ENCODE peak calls at places on chromosomes 5 and 9, in seven cellular contexts. One of them, this sample, is unnamed. For H3K36me3, the result is how much of the 10 kb centered on the place peaks cover.

GRCh38 chr5:159132429-159133040 is 32.8 kb upstream of the EBF1 start:
- DNase-seq in heart right ventricle: no peak
- DNase-seq in cardiac muscle cell: no peak
- DNase-seq in right lobe of liver: no peak
- DNase-seq in WERI-Rb-1: no peak
- DNase-seq in heart left ventricle: no peak
- DNase-seq in left ventricle myocardium inferior: no peak
- DNase-seq in this sample: no peak

GRCh38 chr9:97397220-97397619 is 14.7 kb upstream of the TDRD7 start:
- DNase-seq in heart right ventricle: no peak
- DNase-seq in right lobe of liver: no peak
- DNase-seq in cardiac muscle cell: no peak
- DNase-seq in heart left ventricle: no peak
- DNase-seq in left ventricle myocardium inferior: no peak
- DNase-seq in WERI-Rb-1: no peak
- DNase-seq in this sample: no peak

GRCh38 chr5:85049020-85049419 is 664.3 kb upstream of the EDIL3 start:
- DNase-seq in heart right ventricle: no peak
- DNase-seq in left ventricle myocardium inferior: no peak
- DNase-seq in cardiac muscle cell: peak
- DNase-seq in WERI-Rb-1: peak
- DNase-seq in right lobe of liver: no peak
- DNase-seq in heart left ventricle: no peak
- DNase-seq in this sample: peak

GRCh38 chr5:40631236-40631635 is 48.5 kb upstream of the PTGER4 start:
- DNase-seq in heart left ventricle: no peak
- DNase-seq in right lobe of liver: no peak
- DNase-seq in heart right ventricle: no peak
- DNase-seq in WERI-Rb-1: no peak
- DNase-seq in left ventricle myocardium inferior: no peak
- DNase-seq in cardiac muscle cell: no peak
- DNase-seq in this sample: no peak

GRCh38 chr5:138370537-138370936 is 18.1 kb downstream of the KDM3B start:
- DNase-seq in cardiac muscle cell: no peak
- DNase-seq in heart right ventricle: no peak
- DNase-seq in right lobe of liver: no peak
- DNase-seq in heart left ventricle: no peak
- DNase-seq in WERI-Rb-1: no peak
- DNase-seq in left ventricle myocardium inferior: no peak
- DNase-seq in this sample: no peak

GRCh38 chr5:52838306-52839015 is 50.7 kb downstream of the ITGA1 start:
- DNase-seq in right lobe of liver: no peak
- DNase-seq in cardiac muscle cell: no peak
- DNase-seq in left ventricle myocardium inferior: no peak
- DNase-seq in WERI-Rb-1: no peak
- DNase-seq in heart right ventricle: no peak
- DNase-seq in heart left ventricle: no peak
- DNase-seq in this sample: no peak

GRCh38 chr9:18847576-18848275 is 185.3 kb downstream of the SAXO1 start:
- DNase-seq in WERI-Rb-1: no peak
- DNase-seq in heart left ventricle: no peak
- DNase-seq in heart right ventricle: no peak
- DNase-seq in cardiac muscle cell: no peak
- DNase-seq in left ventricle myocardium inferior: no peak
- DNase-seq in right lobe of liver: no peak
- DNase-seq in this sample: peak

GRCh38 chr5:77971965-77972544 is 195.9 kb upstream of the TBCA start:
- DNase-seq in left ventricle myocardium inferior: no peak
- DNase-seq in right lobe of liver: no peak
- DNase-seq in WERI-Rb-1: no peak
- DNase-seq in cardiac muscle cell: no peak
- DNase-seq in heart left ventricle: no peak
- DNase-seq in heart right ventricle: no peak
- DNase-seq in this sample: no peak

GRCh38 chr5:57102189-57102904 is 71.5 kb upstream of the GPBP1 start:
- DNase-seq in WERI-Rb-1: no peak
- DNase-seq in cardiac muscle cell: no peak
- DNase-seq in heart left ventricle: no peak
- DNase-seq in left ventricle myocardium inferior: no peak
- DNase-seq in right lobe of liver: no peak
- DNase-seq in heart right ventricle: no peak
- DNase-seq in this sample: no peak

GRCh38 chr9:109599131-109599530 is 101.0 kb upstream of the PTPN3 start:
- DNase-seq in left ventricle myocardium inferior: no peak
- DNase-seq in heart left ventricle: no peak
- DNase-seq in heart right ventricle: no peak
- DNase-seq in cardiac muscle cell: no peak
- DNase-seq in right lobe of liver: no peak
- DNase-seq in WERI-Rb-1: no peak
- DNase-seq in this sample: no peak

GRCh38 chr5:156655732-156656131 is 194.4 kb upstream of the PPP1R2B start:
- DNase-seq in left ventricle myocardium inferior: no peak
- DNase-seq in right lobe of liver: no peak
- DNase-seq in cardiac muscle cell: no peak
- DNase-seq in heart left ventricle: no peak
- DNase-seq in WERI-Rb-1: no peak
- DNase-seq in heart right ventricle: no peak
- DNase-seq in this sample: no peak

GRCh38 chr5:153896701-153897100 is 142.0 kb downstream of the FAM114A2 start:
- DNase-seq in WERI-Rb-1: no peak
- DNase-seq in right lobe of liver: no peak
- DNase-seq in heart right ventricle: no peak
- DNase-seq in left ventricle myocardium inferior: no peak
- DNase-seq in cardiac muscle cell: peak
- DNase-seq in heart left ventricle: no peak
- DNase-seq in this sample: no peak

GRCh38 chr5:41707853-41708603 is 162.2 kb downstream of the OXCT1 start:
- DNase-seq in heart right ventricle: no peak
- DNase-seq in left ventricle myocardium inferior: no peak
- DNase-seq in heart left ventricle: no peak
- DNase-seq in cardiac muscle cell: peak
- DNase-seq in right lobe of liver: no peak
- DNase-seq in WERI-Rb-1: peak
- DNase-seq in this sample: peak

GRCh38 chr5:71948206-71948605 is 159.1 kb upstream of the MAP1B start:
- DNase-seq in cardiac muscle cell: no peak
- DNase-seq in right lobe of liver: no peak
- DNase-seq in heart left ventricle: no peak
- DNase-seq in heart right ventricle: no peak
- DNase-seq in left ventricle myocardium inferior: no peak
- DNase-seq in WERI-Rb-1: no peak
- DNase-seq in this sample: no peak

GRCh38 chr5:4537489-4537888 is 602.6 kb upstream of the ADAMTS16 start:
- DNase-seq in heart right ventricle: no peak
- DNase-seq in heart left ventricle: no peak
- DNase-seq in WERI-Rb-1: no peak
- DNase-seq in right lobe of liver: no peak
- DNase-seq in left ventricle myocardium inferior: no peak
- DNase-seq in cardiac muscle cell: no peak
- DNase-seq in this sample: no peak

GRCh38 chr9:97632406-97632991 is 669 bp downstream of the TSTD2 start:
- DNase-seq in cardiac muscle cell: peak
- DNase-seq in left ventricle myocardium inferior: peak
- DNase-seq in heart left ventricle: peak
- DNase-seq in WERI-Rb-1: peak
- DNase-seq in heart right ventricle: peak
- DNase-seq in right lobe of liver: no peak
- DNase-seq in this sample: peak

GRCh38 chr9:16082796-16083195 is 530.0 kb downstream of the CCDC171 start:
- DNase-seq in right lobe of liver: no peak
- DNase-seq in heart right ventricle: no peak
- DNase-seq in left ventricle myocardium inferior: no peak
- DNase-seq in heart left ventricle: no peak
- DNase-seq in WERI-Rb-1: no peak
- DNase-seq in cardiac muscle cell: no peak
- DNase-seq in this sample: no peak

GRCh38 chr5:37165761-37166160 is 83.4 kb downstream of the CPLANE1 start:
- DNase-seq in cardiac muscle cell: no peak
- DNase-seq in heart right ventricle: no peak
- DNase-seq in WERI-Rb-1: no peak
- DNase-seq in heart left ventricle: no peak
- DNase-seq in right lobe of liver: no peak
- DNase-seq in left ventricle myocardium inferior: no peak
- DNase-seq in this sample: no peak

GRCh38 chr5:37170856-37171255 is 78.3 kb downstream of the CPLANE1 start:
- DNase-seq in heart right ventricle: no peak
- DNase-seq in cardiac muscle cell: no peak
- DNase-seq in left ventricle myocardium inferior: no peak
- DNase-seq in WERI-Rb-1: no peak
- DNase-seq in heart left ventricle: no peak
- DNase-seq in right lobe of liver: no peak
- DNase-seq in this sample: no peak

DNA sequence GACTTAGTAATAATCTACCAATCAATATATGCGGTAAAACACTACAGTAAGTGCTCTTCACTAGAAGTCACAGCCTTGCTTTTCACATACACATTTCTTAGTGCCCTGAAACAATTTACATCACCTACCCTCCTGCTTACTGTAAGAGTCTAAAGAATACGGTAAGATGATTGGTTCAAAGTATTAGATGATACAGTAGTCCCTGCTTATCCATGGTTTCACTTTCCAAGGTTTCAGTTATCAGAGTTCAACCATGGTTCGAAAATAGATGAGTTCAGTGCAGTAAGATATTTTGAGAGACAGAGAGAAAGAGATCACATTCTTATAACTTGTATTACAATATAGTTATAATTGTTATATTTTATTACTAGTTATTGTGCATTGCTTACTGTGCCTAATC is 83.0 kb downstream of the CPLANE1 start:
- DNase-seq in heart left ventricle: no peak
- DNase-seq in WERI-Rb-1: no peak
- DNase-seq in right lobe of liver: no peak
- DNase-seq in cardiac muscle cell: no peak
- DNase-seq in heart right ventricle: no peak
- DNase-seq in left ventricle myocardium inferior: no peak
- DNase-seq in this sample: no peak
- H3K36me3 ChIP-seq in heart left ventricle: half or more
- H3K36me3 ChIP-seq in WERI-Rb-1: under half
- H3K36me3 ChIP-seq in right lobe of liver: under half
- H3K36me3 ChIP-seq in cardiac muscle cell: half or more
- H3K36me3 ChIP-seq in heart right ventricle: under half
- H3K36me3 ChIP-seq in left ventricle myocardium inferior: half or more
- H3K36me3 ChIP-seq in this sample: under half

GRCh38 chr5:115463985-115464384 is 80.6 kb downstream of the FEM1C start:
- DNase-seq in WERI-Rb-1: no peak
- DNase-seq in cardiac muscle cell: peak
- DNase-seq in right lobe of liver: no peak
- DNase-seq in heart right ventricle: no peak
- DNase-seq in left ventricle myocardium inferior: no peak
- DNase-seq in heart left ventricle: no peak
- DNase-seq in this sample: no peak

GRCh38 chr5:115467631-115468030 is 76.9 kb downstream of the FEM1C start:
- DNase-seq in left ventricle myocardium inferior: no peak
- DNase-seq in heart left ventricle: no peak
- DNase-seq in cardiac muscle cell: no peak
- DNase-seq in right lobe of liver: no peak
- DNase-seq in heart right ventricle: no peak
- DNase-seq in WERI-Rb-1: no peak
- DNase-seq in this sample: no peak

GRCh38 chr5:115461506-115462290 is 82.9 kb downstream of the FEM1C start:
- DNase-seq in right lobe of liver: no peak
- DNase-seq in heart right ventricle: no peak
- DNase-seq in left ventricle myocardium inferior: no peak
- DNase-seq in cardiac muscle cell: peak
- DNase-seq in WERI-Rb-1: no peak
- DNase-seq in heart left ventricle: no peak
- DNase-seq in this sample: no peak

GRCh38 chr5:115461093-115461492 is 83.5 kb downstream of the FEM1C start:
- DNase-seq in cardiac muscle cell: peak
- DNase-seq in WERI-Rb-1: no peak
- DNase-seq in left ventricle myocardium inferior: no peak
- DNase-seq in right lobe of liver: no peak
- DNase-seq in heart left ventricle: no peak
- DNase-seq in heart right ventricle: no peak
- DNase-seq in this sample: no peak

DNA sequence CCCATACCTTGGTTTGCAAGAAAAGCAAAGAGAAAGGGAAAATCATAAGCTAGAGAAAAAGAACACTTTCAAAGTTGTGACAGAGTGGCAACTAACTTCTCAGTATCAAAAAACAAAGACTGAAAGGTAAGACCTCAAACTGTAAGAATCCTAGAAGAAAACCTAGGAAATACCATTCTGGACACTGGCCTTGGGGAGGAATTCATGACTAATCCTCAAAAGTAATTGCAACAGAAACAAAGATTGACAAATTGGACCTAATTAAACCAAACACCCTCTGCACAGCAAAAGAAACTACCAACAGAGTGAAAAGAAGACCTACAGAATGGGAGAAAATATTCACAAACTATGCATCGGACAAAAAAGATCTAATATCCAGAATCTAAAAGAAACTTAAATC is 79.2 kb downstream of the FEM1C start:
- DNase-seq in left ventricle myocardium inferior: no peak
- DNase-seq in cardiac muscle cell: peak
- DNase-seq in WERI-Rb-1: no peak
- DNase-seq in right lobe of liver: no peak
- DNase-seq in heart left ventricle: no peak
- DNase-seq in heart right ventricle: no peak
- DNase-seq in this sample: no peak
- TF ChIP-seq CTCF in left ventricle myocardium inferior: no peak
- TF ChIP-seq CTCF in cardiac muscle cell: no peak
- TF ChIP-seq CTCF in WERI-Rb-1: no peak
- TF ChIP-seq CTCF in right lobe of liver: no peak
- TF ChIP-seq CTCF in heart left ventricle: no peak
- TF ChIP-seq CTCF in heart right ventricle: no peak
- TF ChIP-seq CTCF in this sample: no peak

GRCh38 chr9:129350143-129350935 is 172.3 kb upstream of the IER5L start:
- DNase-seq in WERI-Rb-1: no peak
- DNase-seq in heart left ventricle: no peak
- DNase-seq in right lobe of liver: no peak
- DNase-seq in cardiac muscle cell: no peak
- DNase-seq in left ventricle myocardium inferior: no peak
- DNase-seq in heart right ventricle: no peak
- DNase-seq in this sample: no peak

GRCh38 chr9:129352157-129352870 is 174.3 kb upstream of the IER5L start:
- DNase-seq in heart left ventricle: no peak
- DNase-seq in heart right ventricle: peak
- DNase-seq in cardiac muscle cell: peak
- DNase-seq in WERI-Rb-1: peak
- DNase-seq in right lobe of liver: no peak
- DNase-seq in left ventricle myocardium inferior: no peak
- DNase-seq in this sample: peak

GRCh38 chr9:129351058-129351641 is 173.1 kb upstream of the IER5L start:
- DNase-seq in WERI-Rb-1: peak
- DNase-seq in heart right ventricle: no peak
- DNase-seq in cardiac muscle cell: peak
- DNase-seq in heart left ventricle: no peak
- DNase-seq in right lobe of liver: no peak
- DNase-seq in left ventricle myocardium inferior: no peak
- DNase-seq in this sample: peak

GRCh38 chr9:129353697-129354336 is 175.8 kb upstream of the IER5L start:
- DNase-seq in right lobe of liver: no peak
- DNase-seq in heart right ventricle: no peak
- DNase-seq in left ventricle myocardium inferior: no peak
- DNase-seq in heart left ventricle: no peak
- DNase-seq in WERI-Rb-1: no peak
- DNase-seq in cardiac muscle cell: no peak
- DNase-seq in this sample: no peak

GRCh38 chr9:129351642-129352151 is 173.6 kb upstream of the IER5L start:
- DNase-seq in left ventricle myocardium inferior: no peak
- DNase-seq in cardiac muscle cell: peak
- DNase-seq in right lobe of liver: no peak
- DNase-seq in heart left ventricle: no peak
- DNase-seq in heart right ventricle: no peak
- DNase-seq in WERI-Rb-1: peak
- DNase-seq in this sample: peak
- H3K4me3 ChIP-seq in left ventricle myocardium inferior: peak
- H3K4me3 ChIP-seq in cardiac muscle cell: peak
- H3K4me3 ChIP-seq in right lobe of liver: no peak
- H3K4me3 ChIP-seq in heart left ventricle: peak
- H3K4me3 ChIP-seq in heart right ventricle: peak
- H3K4me3 ChIP-seq in WERI-Rb-1: peak
- H3K4me3 ChIP-seq in this sample: peak

GRCh38 chr9:127680226-127680625 is 26.6 kb upstream of the CFAP157 start:
- DNase-seq in WERI-Rb-1: no peak
- DNase-seq in cardiac muscle cell: no peak
- DNase-seq in right lobe of liver: no peak
- DNase-seq in heart right ventricle: no peak
- DNase-seq in heart left ventricle: no peak
- DNase-seq in left ventricle myocardium inferior: no peak
- DNase-seq in this sample: no peak
- H3K36me3 ChIP-seq in WERI-Rb-1: half or more
- H3K36me3 ChIP-seq in cardiac muscle cell: under half
- H3K36me3 ChIP-seq in right lobe of liver: under half
- H3K36me3 ChIP-seq in heart right ventricle: half or more
- H3K36me3 ChIP-seq in heart left ventricle: half or more
- H3K36me3 ChIP-seq in left ventricle myocardium inferior: half or more
- H3K36me3 ChIP-seq in this sample: half or more